ENCODE peak calls at places on chromosomes 4 and X, in four cellular contexts. T is iris pigment epithelial cell, I is NCI-H1105, M is mesothelial cell of epicardium. O is an unnamed sample.

GRCh38 chr4:69120869-69121268 is 24.6 kb downstream of the UGT2B7 start:
- DNase-seq in I (no peak), M (no peak), T (peak; percentile 5), O (no peak)

GRCh38 chr4:94939791-94940530 is 182.2 kb downstream of the BMPR1B start:
- DNase-seq in T (peak; percentile 47), M (no peak), I (no peak), O (no peak)

GRCh38 chr4:75248770-75249467 is 265.3 kb downstream of the RCHY1 start:
- DNase-seq in T (no peak), M (no peak), I (no peak), O (no peak)

GRCh38 chrX:155867821-155868220 is 13.3 kb upstream of the VAMP7 start:
- DNase-seq in M (no peak), I (no peak), T (no peak), O (no peak)

GRCh38 chrX:17441965-17442364 is 67.0 kb downstream of the NHS start:
- DNase-seq in I (no peak), T (peak; percentile 41), M (no peak), O (no peak)

GRCh38 chrX:17617794-17618193 is 119.5 kb upstream of the SCML1 start:
- DNase-seq in I (no peak), M (no peak), T (no peak), O (no peak)

GRCh38 chr4:149999485-150000074 is 78.7 kb upstream of the DCLK2 start:
- DNase-seq in T (peak; percentile 83), M (no peak), I (no peak), O (no peak)

GRCh38 chr4:69497081-69497480 is 1.4 kb upstream of the UGT2B4 start:
- DNase-seq in T (peak; percentile 62), M (no peak), I (no peak), O (no peak)

GRCh38 chrX:130775849-130776248 is 127.2 kb downstream of the ENOX2 start:
- DNase-seq in I (no peak), T (no peak), M (no peak), O (no peak)

GRCh38 chr4:178068136-178068535 is 625.9 kb upstream of the AGA start:
- DNase-seq in M (no peak), I (no peak), T (no peak), O (no peak)

GRCh38 chr4:81314897-81315470 is 100.0 kb upstream of the PRKG2 start:
- DNase-seq in T (peak; percentile 54), I (no peak), M (no peak), O (no peak)

GRCh38 chrX:45077748-45078424 is 122.8 kb downstream of the DIPK2B start:
- DNase-seq in T (peak; percentile 5), M (no peak), I (no peak), O (no peak)

GRCh38 chr4:182238355-182238931 is 4.8 kb upstream of the TENM3 start:
- DNase-seq in T (peak; percentile 57), I (no peak), M (no peak), O (no peak)

GRCh38 chrX:45385767-45386166 is 185.1 kb upstream of the DIPK2B start:
- DNase-seq in T (peak; percentile 25), M (no peak), I (no peak), O (no peak)

GRCh38 chr4:21835712-21836111 is 112.9 kb downstream of the KCNIP4 start:
- DNase-seq in M (no peak), I (no peak), T (peak; percentile 33), O (no peak)

GRCh38 chrX:10240918-10241317 is 84.1 kb downstream of the CLCN4 start:
- DNase-seq in M (no peak), I (no peak), T (peak; percentile 84), O (no peak)

GRCh38 chr4:141307241-141307689 is 86.6 kb downstream of the ZNF330 start:
- DNase-seq in M (no peak), I (peak; percentile 3), T (peak; percentile 73), O (peak; percentile 17)

GRCh38 chr4:19924761-19925160 is 326.9 kb upstream of the SLIT2 start:
- DNase-seq in I (no peak), M (no peak), T (peak; percentile 75), O (no peak)

GRCh38 chr4:95428216-95429085 is 120.3 kb downstream of the UNC5C start:
- DNase-seq in M (no peak), T (peak; percentile 1), I (no peak), O (no peak)

GRCh38 chr4:11724731-11725130 is 296.0 kb upstream of the HS3ST1 start:
- DNase-seq in M (no peak), I (no peak), T (peak; percentile 36), O (no peak)

O was measured in brain pericyte.